ENCODE peak calls at places on chromosome 7, in four cellular contexts. D, F, J and H are unnamed samples.

GRCh38 chr7:24052572-24053223 is 231.3 kb upstream of the NPY start:
- DNase-seq in D (no peak), J (no peak), F (no peak), H (peak)

GRCh38 chr7:100132697-100133137 is 6.0 kb downstream of the MBLAC1 start:
- DNase-seq in F (peak), D (peak), J (peak), H (peak)

GRCh38 chr7:50359995-50360925 is 55.7 kb downstream of the IKZF1 start:
- DNase-seq in F (peak), D (no peak), J (peak), H (peak)

GRCh38 chr7:34296663-34297062 is 361.4 kb upstream of the NPSR1 start:
- DNase-seq in J (no peak), D (no peak), F (no peak), H (no peak)

GRCh38 chr7:132504071-132504470 is 72.2 kb downstream of the PLXNA4 start:
- DNase-seq in F (no peak), J (no peak), D (no peak), H (no peak)

GRCh38 chr7:51058764-51059163 is 257.8 kb downstream of the COBL start:
- DNase-seq in D (no peak), J (no peak), F (no peak), H (no peak)

GRCh38 chr7:122584852-122585251 is 114.1 kb downstream of the RNF133 start:
- DNase-seq in J (no peak), F (no peak), D (no peak), H (no peak)

GRCh38 chr7:31098606-31099360 is 46.7 kb downstream of the ADCYAP1R1 start:
- DNase-seq in D (no peak), J (no peak), F (no peak), H (no peak)

GRCh38 chr7:157851501-157852067 is 514.8 kb downstream of the DNAJB6 start:
- DNase-seq in F (peak), D (no peak), J (peak), H (peak)

GRCh38 chr7:46764100-46764941 is 817.6 kb downstream of the TNS3 start:
- DNase-seq in F (no peak), D (no peak), J (no peak), H (no peak)

GRCh38 chr7:149229526-149229925 is 9.9 kb upstream of the ZNF212 start:
- DNase-seq in J (no peak), D (no peak), F (no peak), H (no peak)

GRCh38 chr7:81769891-81770818 is at the start of gene HGF:
- DNase-seq in D (peak), F (no peak), J (no peak), H (peak)

GRCh38 chr7:29955799-29956476 is 33.7 kb downstream of the SCRN1 start:
- DNase-seq in F (no peak), D (no peak), J (no peak), H (peak)

GRCh38 chr7:157336383-157337315 is at the start of gene DNAJB6:
- DNase-seq in F (peak), D (peak), J (peak), H (peak)

GRCh38 chr7:110898516-110898915 is 192.4 kb upstream of the LRRN3 start:
- DNase-seq in J (no peak), F (no peak), D (no peak), H (no peak)

GRCh38 chr7:130888468-130888867 is 154.5 kb upstream of the KLF14 start:
- DNase-seq in J (no peak), D (no peak), F (no peak), H (no peak)

GRCh38 chr7:142771353-142771723 is 568 bp downstream of the PRSS2 start:
- DNase-seq in D (no peak), J (no peak), F (no peak), H (no peak)

GRCh38 chr7:44259547-44260457 is 59.0 kb downstream of the YKT6 start:
- DNase-seq in D (peak), J (no peak), F (no peak), H (no peak)

GRCh38 chr7:2012981-2013380 is 219.8 kb downstream of the MAD1L1 start:
- DNase-seq in D (no peak), J (no peak), F (no peak), H (no peak)

GRCh38 chr7:156865493-156865892 is 27.5 kb downstream of the LMBR1 start:
- DNase-seq in D (no peak), J (no peak), F (no peak), H (no peak)

GRCh38 chr7:40656349-40656748 is 521.5 kb downstream of the SUGCT start:
- DNase-seq in J (no peak), F (no peak), D (no peak), H (no peak)

GRCh38 chr7:115864082-115864481 is 166.5 kb downstream of the TFEC start:
- DNase-seq in J (no peak), D (no peak), F (no peak), H (peak)

GRCh38 chr7:50068026-50068425 is 25.0 kb downstream of the ZPBP start:
- DNase-seq in J (no peak), D (no peak), F (peak), H (peak)

GRCh38 chr7:112898432-112899290 is 108.5 kb upstream of the TMEM168 start:
- DNase-seq in J (peak), F (no peak), D (no peak), H (peak)

GRCh38 chr7:122883049-122883670 is 3.1 kb downstream of the CADPS2 start:
- DNase-seq in J (no peak), D (no peak), F (no peak), H (no peak)

GRCh38 chr7:2281556-2281955 is 32.7 kb downstream of the SNX8 start:
- DNase-seq in D (peak), J (no peak), F (no peak), H (no peak)

GRCh38 chr7:24786941-24787340 is 29.7 kb upstream of the GSDME start:
- DNase-seq in F (no peak), D (no peak), J (no peak), H (peak)